ENCODE peak calls at places on chromosomes 2 and 18, in six cellular contexts. G is cardiac muscle cell, R is Panc1, O is fibroblast of lung, A is cardiac fibroblast, Y is Peyer's patch. P is an unnamed sample.

GRCh38 chr2:37919631-37920032 is 5.5 kb upstream of the RMDN2 start:
- DNase-seq in Y (no peak), G (peak; percentile 46), R (no peak), A (peak; percentile 49), O (peak; percentile 29), P (no peak)

GRCh38 chr2:79782540-79782939 is 269.7 kb downstream of the CTNNA2 start:
- DNase-seq in R (no peak), G (no peak), A (no peak), Y (no peak), O (no peak), P (no peak)

GRCh38 chr18:62175521-62175920 is 11.3 kb downstream of the PIGN start:
- DNase-seq in O (no peak), R (no peak), Y (no peak), A (no peak), G (no peak), P (no peak)

GRCh38 chr2:52340185-52340584 is 1308.3 kb upstream of the NRXN1 start:
- DNase-seq in Y (no peak), A (no peak), R (no peak), O (peak; percentile 14), G (no peak), P (no peak)

GRCh38 chr2:120818441-120818920 is 82.8 kb downstream of the GLI2 start:
- DNase-seq in O (peak; percentile 95), A (peak; percentile 82), R (no peak), G (peak; percentile 82), Y (peak; percentile 56), P (no peak)

GRCh38 chr2:120461092-120461491 is 115.2 kb downstream of the INHBB start:
- DNase-seq in Y (no peak), G (no peak), R (no peak), A (no peak), O (no peak), P (no peak)

GRCh38 chr18:55844373-55844772 is 256.4 kb upstream of the TCF4 start:
- DNase-seq in R (no peak), O (peak; percentile 53), Y (no peak), G (no peak), A (no peak), P (no peak)

GRCh38 chr2:85413592-85414421 is 3.6 kb upstream of the CAPG start:
- DNase-seq in Y (peak; percentile 73), A (peak; percentile 47), G (peak; percentile 54), R (no peak), O (peak; percentile 59), P (no peak)

GRCh38 chr2:12970861-12971260 is 254.1 kb downstream of the TRIB2 start:
- DNase-seq in A (peak; percentile 45), G (peak; percentile 48), R (no peak), Y (no peak), O (peak; percentile 93), P (no peak)

GRCh38 chr2:85647823-85648526 is 20.0 kb downstream of the SFTPB start:
- DNase-seq in A (no peak), R (no peak), O (no peak), Y (peak; percentile 53), G (no peak), P (no peak)

GRCh38 chr2:10382313-10383061 is 65.6 kb downstream of the ODC1 start:
- DNase-seq in R (no peak), A (no peak), O (no peak), Y (peak; percentile 87), G (no peak), P (no peak)

GRCh38 chr2:218870984-218871344 is 9.7 kb upstream of the WNT10A start:
- DNase-seq in R (no peak), O (no peak), A (no peak), G (no peak), Y (peak; percentile 57), P (no peak)

GRCh38 chr2:54755641-54756326 is 32.3 kb downstream of the EML6 start:
- DNase-seq in O (no peak), R (no peak), G (no peak), Y (no peak), A (no peak), P (no peak)

GRCh38 chr2:120374821-120375220 is 28.9 kb downstream of the INHBB start:
- DNase-seq in O (no peak), A (no peak), R (no peak), G (no peak), Y (no peak), P (no peak)

GRCh38 chr2:43773876-43774613 is at the start of gene DYNC2LI1:
- DNase-seq in A (peak; percentile 92), R (peak; percentile 80), G (peak; percentile 95), O (peak; percentile 92), Y (peak; percentile 96), P (peak; percentile 59)
- TF ChIP-seq CTCF in A (no peak), R (no peak), G (no peak), O (no peak), Y (no peak), P (no peak)

GRCh38 chr2:222399038-222399783 is 25.1 kb upstream of the SGPP2 start:
- DNase-seq in R (no peak), O (no peak), A (no peak), Y (no peak), G (no peak), P (no peak)
- H3K4me3 ChIP-seq in R (no peak overlapping the region), O (no peak overlapping the region), A (no peak overlapping the region), Y (no peak overlapping the region), G (peak overlapping the region; percentile 8), P (no peak overlapping the region)

DNA sequence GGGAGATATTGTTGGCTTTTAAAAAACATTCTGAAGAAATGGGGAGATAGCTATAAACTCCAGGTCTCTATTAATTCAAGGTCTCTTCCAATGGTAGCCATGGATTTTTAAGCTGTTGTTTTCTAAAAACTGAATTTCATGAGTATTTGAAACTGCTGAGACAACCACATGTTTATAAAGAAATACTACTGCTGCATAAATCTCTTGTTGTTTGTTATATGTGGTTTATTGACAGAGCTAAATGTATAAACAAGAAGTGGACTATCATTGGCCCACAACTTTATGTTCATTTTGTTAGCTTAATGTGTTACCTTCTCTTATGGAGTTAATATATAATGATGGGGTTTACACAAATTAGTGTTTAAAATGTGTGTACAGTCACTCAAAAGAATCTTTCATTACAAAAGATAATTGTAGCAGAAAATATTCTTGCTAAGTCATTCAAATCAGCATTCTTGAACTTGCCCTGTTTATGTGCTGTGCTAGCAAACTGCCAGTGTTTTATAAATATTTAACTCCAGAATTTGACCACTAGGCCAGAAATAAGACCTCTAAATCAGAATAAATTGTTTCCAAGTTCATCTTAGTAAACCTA is 242.1 kb downstream of the TMX3 start:
- DNase-seq in A (no peak), R (no peak), O (no peak), Y (no peak), G (no peak), P (no peak)
- TF ChIP-seq CTCF in A (no peak), R (no peak), O (no peak), Y (no peak), G (no peak), P (no peak)

GRCh38 chr2:11542275-11542819 is 8.5 kb downstream of the GREB1 start:
- DNase-seq in R (no peak), G (no peak), Y (no peak), O (no peak), A (no peak), P (no peak)

GRCh38 chr2:11540148-11540995 is 6.5 kb downstream of the GREB1 start:
- DNase-seq in O (no peak), R (no peak), A (no peak), G (no peak), Y (no peak), P (no peak)

GRCh38 chr2:11539317-11540147 is 5.7 kb downstream of the GREB1 start:
- DNase-seq in A (no peak), Y (no peak), G (no peak), R (no peak), O (no peak), P (peak; percentile 98)

GRCh38 chr2:11541693-11542274 is 7.9 kb downstream of the GREB1 start:
- DNase-seq in Y (no peak), A (no peak), R (no peak), G (no peak), O (no peak), P (no peak)

GRCh38 chr2:11540996-11541692 is 7.3 kb downstream of the GREB1 start:
- DNase-seq in R (no peak), O (no peak), Y (no peak), G (no peak), A (no peak), P (no peak)
- H3K4me3 ChIP-seq in R (no peak overlapping the region), O (no peak overlapping the region), Y (no peak overlapping the region), G (no peak overlapping the region), A (no peak overlapping the region), P (peak overlapping the region; percentile 38)

GRCh38 chr2:236588932-236589331 is 19.3 kb downstream of the ACKR3 start:
- DNase-seq in O (no peak), Y (no peak), G (no peak), R (no peak), A (no peak), P (no peak)
- TF ChIP-seq CTCF in O (no peak), Y (no peak), G (no peak), R (no peak), A (no peak), P (no peak)

DNA sequence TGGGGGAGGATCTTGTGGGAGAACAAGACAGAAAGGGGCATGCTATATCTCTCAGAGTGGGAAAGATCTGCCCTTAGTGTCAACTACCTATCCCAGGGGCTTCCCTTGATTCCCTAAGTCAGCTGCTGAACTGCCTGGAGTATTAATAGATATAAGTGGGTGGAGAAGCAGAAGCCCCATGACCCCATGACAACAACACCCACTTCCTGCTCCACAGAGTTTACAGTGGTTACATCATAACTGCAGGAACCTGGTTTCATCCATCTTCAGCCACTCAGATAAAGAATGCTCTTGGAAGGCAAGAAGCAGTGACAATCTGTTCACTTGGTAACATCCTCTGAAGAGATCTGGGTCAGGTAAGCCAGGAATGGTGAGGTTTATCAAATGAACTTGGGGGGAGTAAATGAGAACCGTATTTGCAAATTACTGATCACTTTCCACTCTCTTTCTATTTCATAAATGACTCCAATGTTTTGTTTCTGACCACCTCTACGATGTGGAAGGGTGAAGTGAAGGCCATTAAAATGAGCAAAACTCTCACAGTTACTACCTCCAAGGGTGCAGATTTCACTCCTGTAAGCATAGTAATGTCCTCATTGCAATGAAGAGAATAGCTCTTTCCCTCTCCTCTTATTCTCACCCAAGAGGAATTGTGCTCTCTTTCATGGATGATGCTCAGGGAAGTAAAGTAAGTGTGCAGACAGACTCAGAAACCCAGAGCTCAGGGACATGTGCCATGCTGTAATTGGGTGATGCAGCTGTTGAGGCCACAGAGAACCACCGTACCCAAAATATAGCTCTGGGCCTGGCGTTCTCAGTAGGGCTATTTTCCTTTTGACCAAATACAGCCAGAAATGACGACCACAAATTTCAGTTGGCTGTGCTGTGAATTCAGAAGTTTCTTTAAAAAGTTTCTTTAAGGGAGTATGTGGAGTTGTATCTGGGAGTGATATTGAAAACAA is 192.8 kb upstream of the APCDD1 start:
- DNase-seq in O (peak; percentile 27), G (peak; percentile 40), R (no peak), A (peak; percentile 33), Y (no peak), P (no peak)
- H3K4me3 ChIP-seq in O (no peak overlapping the region), G (no peak overlapping the region), R (no peak overlapping the region), A (no peak overlapping the region), Y (no peak overlapping the region), P (no peak overlapping the region)

DNA sequence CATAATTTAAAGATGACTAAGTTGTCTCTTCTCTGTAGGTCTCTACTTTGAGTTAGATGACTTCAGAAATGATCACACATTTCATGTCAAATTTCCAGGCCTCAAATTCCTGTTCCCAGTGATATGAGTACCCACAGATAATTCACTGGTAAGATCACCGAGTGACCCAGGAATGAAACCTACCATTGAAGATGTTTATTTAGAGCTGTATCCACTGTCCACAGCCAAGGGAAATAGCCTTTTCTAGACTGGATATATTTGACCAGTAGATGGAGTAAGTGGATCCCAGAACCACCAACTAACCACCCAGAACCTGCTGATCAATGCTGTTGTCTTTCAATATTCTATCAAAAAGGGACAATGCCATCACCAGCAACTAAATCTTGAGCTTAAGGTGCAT is 238.8 kb downstream of the SLC8A1 start:
- DNase-seq in O (peak; percentile 77), R (no peak), A (peak; percentile 38), G (peak; percentile 42), Y (no peak), P (no peak)
- TF ChIP-seq CTCF in O (peak; percentile 61), R (peak; percentile 41), A (peak; percentile 53), G (peak; percentile 53), Y (peak; percentile 49), P (peak; percentile 33)

GRCh38 chr2:60317831-60318230 is 235.6 kb downstream of the BCL11A start:
- DNase-seq in G (no peak), A (no peak), O (no peak), Y (peak; percentile 76), R (no peak), P (no peak)
- H3K4me3 ChIP-seq in G (no peak overlapping the region), A (no peak overlapping the region), O (no peak overlapping the region), Y (peak overlapping the region; percentile 6), R (no peak overlapping the region), P (no peak overlapping the region)